ENCODE peak calls at places on chromosomes 16 and 17, in eight cellular contexts. R, L, H, D, S, Z, I and M are unnamed samples.

GRCh38 chr16:55280622-55281021 is 43.4 kb upstream of the IRX6 start:
- DNase-seq in D (no peak), H (no peak), Z (no peak), S (no peak), I (no peak), L (no peak), R (no peak), M (no peak)

GRCh38 chr17:80586464-80587228 is 42.0 kb downstream of the RPTOR start:
- DNase-seq in H (no peak), D (no peak), S (no peak), I (no peak), L (no peak), R (no peak), Z (no peak), M (no peak)

GRCh38 chr16:55501549-55502322 is 7.1 kb upstream of the LPCAT2 start:
- DNase-seq in H (no peak), I (no peak), L (no peak), D (no peak), S (no peak), R (peak), Z (peak), M (peak)

GRCh38 chr16:74999683-75000480 is 1.1 kb downstream of the ZNRF1 start:
- DNase-seq in H (peak), S (peak), L (peak), R (peak), Z (peak), D (peak), I (peak), M (peak)

GRCh38 chr16:84769416-84769815 is 50.4 kb upstream of the CRISPLD2 start:
- DNase-seq in L (no peak), I (no peak), Z (no peak), D (no peak), S (no peak), R (no peak), H (no peak), M (no peak)

GRCh38 chr17:73196500-73196899 is 3.6 kb downstream of the COG1 start:
- DNase-seq in I (peak), Z (no peak), D (peak), S (no peak), H (no peak), R (peak), L (no peak), M (peak)

GRCh38 chr16:79006206-79006605 is 594.3 kb downstream of the MAF start:
- DNase-seq in Z (no peak), R (no peak), L (no peak), I (no peak), D (no peak), S (no peak), H (no peak), M (no peak)

GRCh38 chr17:15287533-15288267 is 22.6 kb upstream of the PMP22 start:
- DNase-seq in I (no peak), D (no peak), S (no peak), Z (no peak), H (no peak), R (no peak), L (no peak), M (no peak)

GRCh38 chr17:56752263-56752662 is 81.5 kb downstream of the C17orf67 start:
- DNase-seq in I (no peak), S (no peak), R (no peak), D (peak), H (no peak), Z (no peak), L (no peak), M (no peak)

GRCh38 chr16:17194190-17194780 is 276.5 kb downstream of the XYLT1 start:
- DNase-seq in I (peak), Z (peak), D (peak), S (peak), H (peak), R (peak), L (peak), M (peak)

GRCh38 chr16:85225721-85226120 is 113.4 kb upstream of the CIBAR2 start:
- DNase-seq in I (no peak), Z (no peak), L (no peak), H (no peak), R (no peak), D (no peak), S (no peak), M (no peak)

GRCh38 chr17:40903129-40903847 is 18.2 kb upstream of the KRT20 start:
- DNase-seq in S (no peak), H (no peak), Z (no peak), D (peak), L (no peak), R (no peak), I (no peak), M (no peak)

GRCh38 chr17:15348030-15348429 is 6.6 kb upstream of the TEKT3 start:
- DNase-seq in Z (no peak), L (no peak), D (peak), S (no peak), H (no peak), I (no peak), R (no peak), M (no peak)

GRCh38 chr17:83067071-83067717 is 12.2 kb upstream of the METRNL start:
- DNase-seq in R (no peak), L (no peak), H (peak), I (peak), S (no peak), D (no peak), Z (no peak), M (no peak)

GRCh38 chr16:89187337-89188063 is 12.8 kb downstream of the SLC22A31 start:
- DNase-seq in D (no peak), S (no peak), R (no peak), H (peak), L (no peak), Z (no peak), I (peak), M (peak)

GRCh38 chr17:74303300-74303699 is 22.7 kb upstream of the KIF19 start:
- DNase-seq in R (no peak), Z (no peak), S (no peak), D (peak), L (no peak), I (no peak), H (no peak), M (no peak)

GRCh38 chr16:3458278-3458851 is 14.9 kb downstream of the NAA60 start:
- DNase-seq in S (no peak), D (no peak), I (peak), L (no peak), R (peak), H (no peak), Z (peak), M (peak)

GRCh38 chr17:8019665-8020064 is 17.2 kb downstream of the GUCY2D start:
- DNase-seq in R (no peak), H (no peak), L (no peak), I (no peak), Z (no peak), S (no peak), D (no peak), M (no peak)

GRCh38 chr17:41026668-41027471 is at the start of gene KRTAP1-5:
- DNase-seq in S (no peak), D (no peak), L (no peak), Z (no peak), R (no peak), H (no peak), I (peak), M (no peak)

GRCh38 chr16:58510097-58510775 is 5.1 kb upstream of the SETD6 start:
- DNase-seq in Z (no peak), D (no peak), L (no peak), H (no peak), S (no peak), I (no peak), R (no peak), M (no peak)

GRCh38 chr16:50743575-50744225 is 1.8 kb downstream of the CYLD start:
- DNase-seq in L (no peak), I (no peak), S (no peak), H (no peak), D (no peak), R (no peak), Z (no peak), M (no peak)

GRCh38 chr16:81595676-81596292 is 151.2 kb downstream of the CMIP start:
- DNase-seq in I (no peak), R (no peak), H (no peak), S (no peak), L (no peak), D (no peak), Z (no peak), M (no peak)

GRCh38 chr17:31499771-31500554 is 108.5 kb downstream of the RAB11FIP4 start:
- DNase-seq in D (no peak), I (peak), S (no peak), L (no peak), H (peak), Z (peak), R (no peak), M (peak)

GRCh38 chr17:16250635-16251034 is 33.6 kb downstream of the PIGL start:
- DNase-seq in L (no peak), Z (no peak), R (no peak), I (no peak), S (no peak), H (no peak), D (no peak), M (no peak)

GRCh38 chr17:78883090-78883532 is 19.9 kb downstream of the CEP295NL start:
- DNase-seq in D (no peak), L (no peak), I (no peak), H (no peak), Z (no peak), S (no peak), R (no peak), M (no peak)

GRCh38 chr16:57504491-57504890 is 18.2 kb upstream of the DOK4 start:
- DNase-seq in R (no peak), D (no peak), I (no peak), H (no peak), L (no peak), S (no peak), Z (no peak), M (no peak)